ENCODE peak calls at places on chromosomes 4 and X, in eight cellular contexts. One of them, this sample, is unnamed.

GRCh38 chr4:41268024-41268423 is 11.3 kb downstream of the UCHL1 start:
- DNase-seq in esophagus squamous epithelium: no peak
- DNase-seq in tibial nerve: no peak
- DNase-seq in testis: no peak
- DNase-seq in A549: no peak
- DNase-seq in transverse colon: peak; percentile 17
- DNase-seq in lower leg skin: no peak
- DNase-seq in H1: no peak
- DNase-seq in this sample: no peak

GRCh38 chrX:86806786-86807185 is 658.5 kb downstream of the DACH2 start:
- DNase-seq in transverse colon: no peak
- DNase-seq in H1: no peak
- DNase-seq in A549: no peak
- DNase-seq in testis: peak; percentile 11
- DNase-seq in esophagus squamous epithelium: no peak
- DNase-seq in lower leg skin: no peak
- DNase-seq in tibial nerve: no peak
- DNase-seq in this sample: no peak

GRCh38 chr4:156512622-156513021 is 459.0 kb downstream of the PDGFC start:
- DNase-seq in A549: no peak
- DNase-seq in transverse colon: no peak
- DNase-seq in esophagus squamous epithelium: no peak
- DNase-seq in tibial nerve: no peak
- DNase-seq in lower leg skin: no peak
- DNase-seq in H1: no peak
- DNase-seq in testis: no peak
- DNase-seq in this sample: no peak

GRCh38 chrX:23513121-23513520 is 154.2 kb upstream of the PRDX4 start:
- DNase-seq in tibial nerve: no peak
- DNase-seq in esophagus squamous epithelium: no peak
- DNase-seq in testis: no peak
- DNase-seq in H1: no peak
- DNase-seq in lower leg skin: no peak
- DNase-seq in transverse colon: no peak
- DNase-seq in A549: no peak
- DNase-seq in this sample: no peak

GRCh38 chr4:124726269-124726668 is 13.7 kb upstream of the ANKRD50 start:
- DNase-seq in lower leg skin: no peak
- DNase-seq in H1: no peak
- DNase-seq in esophagus squamous epithelium: no peak
- DNase-seq in testis: no peak
- DNase-seq in A549: no peak
- DNase-seq in tibial nerve: no peak
- DNase-seq in transverse colon: no peak
- DNase-seq in this sample: no peak

GRCh38 chr4:91812319-91812718 is 491.4 kb upstream of the GRID2 start:
- DNase-seq in esophagus squamous epithelium: no peak
- DNase-seq in tibial nerve: no peak
- DNase-seq in H1: no peak
- DNase-seq in transverse colon: no peak
- DNase-seq in testis: no peak
- DNase-seq in lower leg skin: no peak
- DNase-seq in A549: no peak
- DNase-seq in this sample: no peak

GRCh38 chr4:6278801-6279197 is 9.1 kb downstream of the WFS1 start:
- DNase-seq in H1: no peak
- DNase-seq in esophagus squamous epithelium: no peak
- DNase-seq in transverse colon: peak; percentile 56
- DNase-seq in lower leg skin: no peak
- DNase-seq in tibial nerve: no peak
- DNase-seq in testis: peak; percentile 87
- DNase-seq in A549: no peak
- DNase-seq in this sample: peak; percentile 66

GRCh38 chr4:26780524-26780923 is 80.1 kb upstream of the STIM2 start:
- DNase-seq in esophagus squamous epithelium: no peak
- DNase-seq in lower leg skin: no peak
- DNase-seq in transverse colon: no peak
- DNase-seq in testis: no peak
- DNase-seq in A549: no peak
- DNase-seq in H1: no peak
- DNase-seq in tibial nerve: no peak
- DNase-seq in this sample: no peak

GRCh38 chrX:13647709-13648212 is 5.2 kb upstream of the TCEANC start:
- DNase-seq in lower leg skin: no peak
- DNase-seq in transverse colon: peak; percentile 60
- DNase-seq in tibial nerve: peak; percentile 17
- DNase-seq in H1: no peak
- DNase-seq in testis: peak; percentile 69
- DNase-seq in A549: no peak
- DNase-seq in esophagus squamous epithelium: peak; percentile 9
- DNase-seq in this sample: peak; percentile 67

GRCh38 chrX:30483996-30484395 is 93.6 kb downstream of the TASL start:
- DNase-seq in esophagus squamous epithelium: no peak
- DNase-seq in H1: no peak
- DNase-seq in A549: no peak
- DNase-seq in lower leg skin: no peak
- DNase-seq in transverse colon: no peak
- DNase-seq in testis: no peak
- DNase-seq in tibial nerve: no peak
- DNase-seq in this sample: no peak

GRCh38 chr4:158870282-158871049 is 101.6 kb downstream of the FNIP2 start:
- DNase-seq in A549: no peak
- DNase-seq in lower leg skin: no peak
- DNase-seq in testis: no peak
- DNase-seq in tibial nerve: no peak
- DNase-seq in H1: peak; percentile 5
- DNase-seq in transverse colon: no peak
- DNase-seq in esophagus squamous epithelium: no peak
- DNase-seq in this sample: no peak

GRCh38 chr4:155828628-155829027 is 37.4 kb downstream of the ASIC5 start:
- DNase-seq in A549: no peak
- DNase-seq in tibial nerve: no peak
- DNase-seq in lower leg skin: no peak
- DNase-seq in H1: no peak
- DNase-seq in esophagus squamous epithelium: no peak
- DNase-seq in testis: no peak
- DNase-seq in transverse colon: no peak
- DNase-seq in this sample: no peak

GRCh38 chr4:76306882-76307669 is 543 bp downstream of the STBD1 start:
- DNase-seq in testis: peak; percentile 70
- DNase-seq in transverse colon: peak; percentile 80
- DNase-seq in A549: peak; percentile 48
- DNase-seq in tibial nerve: no peak
- DNase-seq in lower leg skin: peak; percentile 91
- DNase-seq in esophagus squamous epithelium: no peak
- DNase-seq in H1: peak; percentile 44
- DNase-seq in this sample: peak; percentile 46
- H3K4me3 ChIP-seq in testis: peak overlapping the region; percentile 68
- H3K4me3 ChIP-seq in transverse colon: peak overlapping the region; percentile 85
- H3K4me3 ChIP-seq in A549: peak overlapping the region; percentile 93
- H3K4me3 ChIP-seq in tibial nerve: peak overlapping the region; percentile 73
- H3K4me3 ChIP-seq in lower leg skin: peak overlapping the region; percentile 64
- H3K4me3 ChIP-seq in esophagus squamous epithelium: peak overlapping the region; percentile 80
- H3K4me3 ChIP-seq in H1: peak overlapping the region; percentile 81
- H3K4me3 ChIP-seq in this sample: peak overlapping the region; percentile 85

GRCh38 chr4:89162987-89163386 is 51.7 kb downstream of the TIGD2 start:
- DNase-seq in transverse colon: no peak
- DNase-seq in A549: no peak
- DNase-seq in lower leg skin: no peak
- DNase-seq in esophagus squamous epithelium: no peak
- DNase-seq in testis: no peak
- DNase-seq in H1: no peak
- DNase-seq in tibial nerve: no peak
- DNase-seq in this sample: no peak

GRCh38 chr4:89161841-89162240 is 50.5 kb downstream of the TIGD2 start:
- DNase-seq in testis: no peak
- DNase-seq in tibial nerve: no peak
- DNase-seq in lower leg skin: no peak
- DNase-seq in H1: no peak
- DNase-seq in transverse colon: no peak
- DNase-seq in esophagus squamous epithelium: no peak
- DNase-seq in A549: no peak
- DNase-seq in this sample: no peak

GRCh38 chr4:89166971-89167475 is 55.7 kb downstream of the TIGD2 start:
- DNase-seq in transverse colon: no peak
- DNase-seq in tibial nerve: no peak
- DNase-seq in lower leg skin: no peak
- DNase-seq in esophagus squamous epithelium: no peak
- DNase-seq in A549: no peak
- DNase-seq in testis: no peak
- DNase-seq in H1: no peak
- DNase-seq in this sample: no peak

GRCh38 chr4:89162486-89162885 is 51.2 kb downstream of the TIGD2 start:
- DNase-seq in testis: no peak
- DNase-seq in tibial nerve: no peak
- DNase-seq in transverse colon: no peak
- DNase-seq in A549: no peak
- DNase-seq in lower leg skin: no peak
- DNase-seq in esophagus squamous epithelium: no peak
- DNase-seq in H1: no peak
- DNase-seq in this sample: no peak

DNA sequence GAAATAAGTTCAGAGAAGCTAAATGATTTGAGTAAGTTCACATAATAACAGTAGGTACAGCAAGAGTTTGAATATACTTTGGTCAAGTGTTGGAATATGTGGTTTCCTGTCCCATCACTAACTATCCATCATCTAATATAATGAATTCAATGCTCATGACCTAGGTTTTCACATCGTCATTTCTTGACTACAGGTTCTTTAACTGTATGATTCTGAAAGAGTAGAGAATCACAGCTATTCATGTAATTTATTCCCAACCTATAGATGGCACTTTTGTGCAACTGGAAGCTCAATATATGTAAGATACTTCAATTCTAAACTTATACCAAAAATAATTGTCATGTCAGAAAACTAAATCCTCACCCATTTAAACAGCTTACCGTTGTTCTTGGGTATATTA is 53.1 kb downstream of the TIGD2 start:
- DNase-seq in esophagus squamous epithelium: no peak
- DNase-seq in lower leg skin: no peak
- DNase-seq in tibial nerve: no peak
- DNase-seq in H1: no peak
- DNase-seq in A549: no peak
- DNase-seq in transverse colon: no peak
- DNase-seq in testis: no peak
- DNase-seq in this sample: no peak
- TF ChIP-seq CTCF in esophagus squamous epithelium: no peak
- TF ChIP-seq CTCF in lower leg skin: no peak
- TF ChIP-seq CTCF in tibial nerve: no peak
- TF ChIP-seq CTCF in H1: no peak
- TF ChIP-seq CTCF in A549: peak; percentile 44
- TF ChIP-seq CTCF in transverse colon: no peak
- TF ChIP-seq CTCF in testis: no peak
- TF ChIP-seq CTCF in this sample: no peak

DNA sequence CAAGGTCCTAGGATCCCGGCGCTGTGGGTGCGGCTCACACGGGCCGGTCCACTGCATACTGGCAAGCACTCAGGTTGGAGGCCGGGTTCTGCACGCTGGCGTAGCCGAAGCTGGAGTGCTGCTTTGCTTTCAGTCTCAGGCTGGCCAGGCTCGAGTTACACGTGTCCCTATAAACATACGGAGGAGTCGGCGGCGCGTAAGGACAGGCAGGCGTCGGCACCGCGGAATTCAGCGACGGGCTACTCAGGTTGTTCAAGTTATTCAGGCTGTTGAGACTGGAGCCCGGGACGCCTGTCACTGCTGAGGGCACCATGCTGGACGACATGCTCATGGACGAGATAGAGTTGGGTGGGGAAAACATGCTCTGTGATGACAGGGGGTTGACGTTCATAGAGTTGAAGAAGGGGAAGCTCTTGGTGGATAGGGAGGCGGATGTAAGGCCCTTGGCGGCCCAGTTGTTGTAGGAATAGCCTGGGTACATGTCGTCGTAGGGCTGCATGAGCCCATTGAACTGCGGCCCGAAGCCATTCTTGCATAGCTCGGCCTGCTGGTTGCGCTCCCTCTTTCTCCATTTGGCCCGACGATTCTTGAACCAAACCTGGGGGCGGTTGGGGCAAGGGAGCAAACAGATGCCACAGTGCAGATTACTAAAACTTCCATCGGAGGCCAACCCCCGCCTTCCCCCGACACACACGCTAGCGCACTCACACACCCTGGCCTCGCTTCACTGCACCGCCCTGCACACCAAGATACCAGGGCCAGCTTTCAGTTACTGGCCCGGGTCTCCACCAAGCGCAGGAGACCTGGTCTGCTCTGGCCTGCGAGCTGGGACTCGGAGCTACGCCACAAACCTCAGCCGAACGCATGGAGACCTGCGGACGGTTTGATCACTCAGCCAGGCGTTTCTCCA is 4.5 kb downstream of the PITX2 start:
- DNase-seq in A549: no peak
- DNase-seq in tibial nerve: no peak
- DNase-seq in H1: no peak
- DNase-seq in testis: no peak
- DNase-seq in esophagus squamous epithelium: no peak
- DNase-seq in transverse colon: peak; percentile 16
- DNase-seq in lower leg skin: peak; percentile 85
- DNase-seq in this sample: no peak
- TF ChIP-seq POLR2A in A549: no peak
- TF ChIP-seq POLR2A in tibial nerve: no peak
- TF ChIP-seq POLR2A in H1: no peak
- TF ChIP-seq POLR2A in testis: no peak
- TF ChIP-seq POLR2A in esophagus squamous epithelium: no peak
- TF ChIP-seq POLR2A in transverse colon: no peak
- TF ChIP-seq POLR2A in lower leg skin: no peak
- TF ChIP-seq POLR2A in this sample: no peak

GRCh38 chrX:68594769-68595168 is 52.7 kb upstream of the STARD8 start:
- DNase-seq in lower leg skin: no peak
- DNase-seq in transverse colon: no peak
- DNase-seq in H1: no peak
- DNase-seq in testis: no peak
- DNase-seq in tibial nerve: no peak
- DNase-seq in esophagus squamous epithelium: no peak
- DNase-seq in A549: no peak
- DNase-seq in this sample: no peak

DNA sequence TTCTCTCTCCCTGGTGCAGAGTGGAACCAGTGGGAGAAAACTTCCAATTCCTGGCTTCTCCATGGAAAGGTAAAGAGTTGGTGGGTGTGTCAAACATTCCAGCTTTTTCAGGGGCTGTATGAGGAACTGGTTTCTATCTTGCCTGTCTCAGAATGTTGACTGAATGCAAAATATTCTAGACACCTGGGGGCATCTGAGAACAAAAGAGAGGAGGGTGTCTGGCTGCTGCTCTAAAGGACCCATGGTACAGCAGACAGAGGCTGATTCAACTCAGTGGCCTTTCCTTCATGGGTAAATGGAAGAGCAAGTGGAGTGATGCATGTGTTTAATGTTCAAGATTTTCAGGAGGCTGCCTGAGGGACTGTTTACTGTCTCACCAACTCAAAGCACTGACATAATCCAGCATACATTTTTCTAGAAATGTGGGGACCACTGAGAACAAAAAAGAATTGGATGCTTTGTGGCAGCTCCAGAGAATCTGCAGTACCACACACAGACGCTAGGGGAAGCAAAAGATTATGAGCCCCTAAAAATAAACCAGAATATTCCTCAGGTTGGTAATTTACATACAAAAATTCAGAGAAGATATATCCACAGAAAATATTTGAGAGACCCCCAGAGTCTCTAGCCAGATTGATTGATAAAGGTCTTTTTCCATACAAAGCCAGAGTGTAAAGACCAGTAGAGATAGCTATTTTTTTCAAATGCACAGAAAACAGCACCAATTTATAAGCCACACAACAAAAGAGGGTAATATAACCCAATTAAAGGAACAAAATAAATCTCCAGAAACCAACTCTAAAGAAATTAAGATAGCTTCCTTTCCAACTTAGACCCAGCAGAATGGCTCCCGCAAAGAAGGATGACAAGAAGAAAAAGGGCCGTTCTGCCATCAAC is 48.0 kb upstream of the STARD8 start:
- DNase-seq in tibial nerve: no peak
- DNase-seq in transverse colon: no peak
- DNase-seq in testis: no peak
- DNase-seq in H1: no peak
- DNase-seq in esophagus squamous epithelium: no peak
- DNase-seq in lower leg skin: no peak
- DNase-seq in A549: peak; percentile 3
- DNase-seq in this sample: no peak
- H3K4me3 ChIP-seq in tibial nerve: no peak overlapping the region
- H3K4me3 ChIP-seq in transverse colon: no peak overlapping the region
- H3K4me3 ChIP-seq in testis: no peak overlapping the region
- H3K4me3 ChIP-seq in H1: no peak overlapping the region
- H3K4me3 ChIP-seq in esophagus squamous epithelium: no peak overlapping the region
- H3K4me3 ChIP-seq in lower leg skin: no peak overlapping the region
- H3K4me3 ChIP-seq in A549: no peak overlapping the region
- H3K4me3 ChIP-seq in this sample: no peak overlapping the region

This sample was measured in uterus.